ENCODE peak calls at places on chromosomes 1 and 21, in seven cellular contexts. W, U, B, T, Q, M and S are unnamed samples.
A peak's percentile ranks its signal among the peaks of the same experiment; 100 is the strongest.

GRCh38 chr1:112703706-112704105 is 3.2 kb downstream of the RHOC start:
- DNase-seq in W (no peak), U (no peak), B (no peak), T (no peak), Q (no peak), M (no peak), S (no peak)

GRCh38 chr1:228190182-228190581 is 17.7 kb upstream of the OBSCN start:
- DNase-seq in W (no peak), U (no peak), B (no peak), T (no peak), Q (no peak), M (no peak), S (no peak)

GRCh38 chr21:20999567-21000169 is 1.5 kb downstream of the NCAM2 start:
- DNase-seq in W (peak; percentile 14), U (no peak), B (no peak), T (no peak), Q (no peak), M (no peak), S (peak; percentile 56)

GRCh38 chr1:201660931-201661822 is 122.2 kb downstream of the NAV1 start:
- DNase-seq in W (no peak), U (no peak), B (no peak), T (no peak), Q (no peak), M (no peak), S (no peak)

GRCh38 chr1:78950801-78951200 is 55.7 kb downstream of the ADGRL4 start:
- DNase-seq in W (no peak), U (no peak), B (no peak), T (no peak), Q (no peak), M (no peak), S (no peak)

GRCh38 chr1:204288061-204288588 is 71.6 kb downstream of the PLEKHA6 start:
- DNase-seq in W (no peak), U (no peak), B (peak; percentile 84), T (peak; percentile 79), Q (no peak), M (no peak), S (peak; percentile 68)

GRCh38 chr21:39597595-39598185 is 15.1 kb upstream of the B3GALT5 start:
- DNase-seq in W (no peak), U (no peak), B (no peak), T (no peak), Q (no peak), M (no peak), S (no peak)

GRCh38 chr1:234851450-234852438 is 241.8 kb upstream of the IRF2BP2 start:
- DNase-seq in W (no peak), U (no peak), B (no peak), T (no peak), Q (no peak), M (no peak), S (no peak)